ENCODE peak calls at places on chromosome 3, in six cellular contexts. One of them, this sample, is unnamed. For H3K4me1, the result is how much of the 10 kb centered on the place peaks cover.

GRCh38 chr3:75327453-75327852 is 336.7 kb upstream of the FRG2C start:
- DNase-seq in lung: no peak
- DNase-seq in pancreas: no peak
- DNase-seq in heart left ventricle: no peak
- DNase-seq in PC-9: no peak
- DNase-seq in stomach: no peak
- DNase-seq in this sample: no peak

GRCh38 chr3:139518296-139518695 is 21.2 kb downstream of the RBP1 start:
- DNase-seq in lung: no peak
- DNase-seq in pancreas: no peak
- DNase-seq in heart left ventricle: no peak
- DNase-seq in PC-9: no peak
- DNase-seq in stomach: no peak
- DNase-seq in this sample: no peak

GRCh38 chr3:8607285-8608040 is 37.1 kb downstream of the SSUH2 start:
- DNase-seq in lung: peak
- DNase-seq in pancreas: no peak
- DNase-seq in heart left ventricle: peak
- DNase-seq in PC-9: peak
- DNase-seq in stomach: peak
- DNase-seq in this sample: peak

GRCh38 chr3:15478300-15478979 is 43.1 kb downstream of the COLQ start:
- DNase-seq in lung: no peak
- DNase-seq in pancreas: no peak
- DNase-seq in heart left ventricle: no peak
- DNase-seq in PC-9: no peak
- DNase-seq in stomach: no peak
- DNase-seq in this sample: no peak

GRCh38 chr3:149174901-149175300 is 45.5 kb downstream of the HPS3 start:
- DNase-seq in lung: no peak
- DNase-seq in pancreas: no peak
- DNase-seq in heart left ventricle: no peak
- DNase-seq in PC-9: no peak
- DNase-seq in stomach: no peak
- DNase-seq in this sample: no peak

GRCh38 chr3:182258538-182259177 is 534.6 kb upstream of the ATP11B start:
- DNase-seq in lung: no peak
- DNase-seq in pancreas: no peak
- DNase-seq in heart left ventricle: no peak
- DNase-seq in PC-9: peak
- DNase-seq in stomach: no peak
- DNase-seq in this sample: no peak

GRCh38 chr3:24151595-24151994 is 206.5 kb downstream of the NR1D2 start:
- DNase-seq in lung: no peak
- DNase-seq in pancreas: no peak
- DNase-seq in heart left ventricle: no peak
- DNase-seq in PC-9: no peak
- DNase-seq in stomach: no peak
- DNase-seq in this sample: no peak

GRCh38 chr3:161296814-161297213 is 74.5 kb downstream of the SPTSSB start:
- DNase-seq in lung: no peak
- DNase-seq in pancreas: no peak
- DNase-seq in heart left ventricle: no peak
- DNase-seq in PC-9: no peak
- DNase-seq in stomach: no peak
- DNase-seq in this sample: no peak

GRCh38 chr3:122576174-122576940 is 1.1 kb upstream of the PARP15 start:
- DNase-seq in lung: no peak
- DNase-seq in pancreas: no peak
- DNase-seq in heart left ventricle: no peak
- DNase-seq in PC-9: no peak
- DNase-seq in stomach: no peak
- DNase-seq in this sample: no peak

GRCh38 chr3:31840252-31840651 is 140.8 kb downstream of the OSBPL10 start:
- DNase-seq in lung: no peak
- DNase-seq in pancreas: no peak
- DNase-seq in heart left ventricle: no peak
- DNase-seq in PC-9: no peak
- DNase-seq in stomach: no peak
- DNase-seq in this sample: no peak

GRCh38 chr3:69531975-69532827 is 146.3 kb upstream of the FRMD4B start:
- DNase-seq in lung: no peak
- DNase-seq in pancreas: no peak
- DNase-seq in heart left ventricle: no peak
- DNase-seq in PC-9: no peak
- DNase-seq in stomach: no peak
- DNase-seq in this sample: no peak

GRCh38 chr3:12918231-12918630 is 76.9 kb upstream of the RPL32 start:
- DNase-seq in lung: no peak
- DNase-seq in pancreas: no peak
- DNase-seq in heart left ventricle: no peak
- DNase-seq in PC-9: no peak
- DNase-seq in stomach: no peak
- DNase-seq in this sample: no peak

GRCh38 chr3:46927718-46928073 is 48.8 kb downstream of the CCDC12 start:
- DNase-seq in lung: no peak
- DNase-seq in pancreas: no peak
- DNase-seq in heart left ventricle: no peak
- DNase-seq in PC-9: no peak
- DNase-seq in stomach: no peak
- DNase-seq in this sample: no peak
- H3K4me1 ChIP-seq in lung: under half
- H3K4me1 ChIP-seq in pancreas: under half
- H3K4me1 ChIP-seq in heart left ventricle: half or more
- H3K4me1 ChIP-seq in PC-9: under half
- H3K4me1 ChIP-seq in stomach: half or more
- H3K4me1 ChIP-seq in this sample: under half

GRCh38 chr3:84943379-84943778 is 15.4 kb upstream of the CADM2 start:
- DNase-seq in lung: no peak
- DNase-seq in pancreas: no peak
- DNase-seq in heart left ventricle: no peak
- DNase-seq in PC-9: no peak
- DNase-seq in stomach: no peak
- DNase-seq in this sample: no peak
- TF ChIP-seq CTCF in lung: no peak
- TF ChIP-seq CTCF in pancreas: no peak
- TF ChIP-seq CTCF in heart left ventricle: no peak
- TF ChIP-seq CTCF in PC-9: peak
- TF ChIP-seq CTCF in stomach: no peak
- TF ChIP-seq CTCF in this sample: no peak

GRCh38 chr3:151501905-151502615 is 41.2 kb upstream of the IGSF10 start:
- DNase-seq in lung: no peak
- DNase-seq in pancreas: no peak
- DNase-seq in heart left ventricle: no peak
- DNase-seq in PC-9: no peak
- DNase-seq in stomach: no peak
- DNase-seq in this sample: no peak
- H3K4me3 ChIP-seq in lung: no peak
- H3K4me3 ChIP-seq in pancreas: no peak
- H3K4me3 ChIP-seq in heart left ventricle: no peak
- H3K4me3 ChIP-seq in PC-9: no peak
- H3K4me3 ChIP-seq in stomach: no peak
- H3K4me3 ChIP-seq in this sample: no peak

GRCh38 chr3:197796087-197796486 is 5.0 kb downstream of the LRCH3 start:
- DNase-seq in lung: no peak
- DNase-seq in pancreas: no peak
- DNase-seq in heart left ventricle: no peak
- DNase-seq in PC-9: no peak
- DNase-seq in stomach: no peak
- DNase-seq in this sample: no peak
- H3K4me1 ChIP-seq in lung: under half
- H3K4me1 ChIP-seq in pancreas: under half
- H3K4me1 ChIP-seq in heart left ventricle: under half
- H3K4me1 ChIP-seq in PC-9: under half
- H3K4me1 ChIP-seq in stomach: under half
- H3K4me1 ChIP-seq in this sample: under half

GRCh38 chr3:29565236-29565635 is 284.4 kb downstream of the RBMS3 start:
- DNase-seq in lung: no peak
- DNase-seq in pancreas: no peak
- DNase-seq in heart left ventricle: no peak
- DNase-seq in PC-9: no peak
- DNase-seq in stomach: no peak
- DNase-seq in this sample: no peak

GRCh38 chr3:29557186-29557585 is 276.3 kb downstream of the RBMS3 start:
- DNase-seq in lung: no peak
- DNase-seq in pancreas: no peak
- DNase-seq in heart left ventricle: no peak
- DNase-seq in PC-9: no peak
- DNase-seq in stomach: no peak
- DNase-seq in this sample: no peak

GRCh38 chr3:29560031-29560430 is 279.2 kb downstream of the RBMS3 start:
- DNase-seq in lung: no peak
- DNase-seq in pancreas: no peak
- DNase-seq in heart left ventricle: no peak
- DNase-seq in PC-9: no peak
- DNase-seq in stomach: no peak
- DNase-seq in this sample: no peak

GRCh38 chr3:29557825-29558224 is 277.0 kb downstream of the RBMS3 start:
- DNase-seq in lung: no peak
- DNase-seq in pancreas: no peak
- DNase-seq in heart left ventricle: no peak
- DNase-seq in PC-9: no peak
- DNase-seq in stomach: no peak
- DNase-seq in this sample: no peak

DNA sequence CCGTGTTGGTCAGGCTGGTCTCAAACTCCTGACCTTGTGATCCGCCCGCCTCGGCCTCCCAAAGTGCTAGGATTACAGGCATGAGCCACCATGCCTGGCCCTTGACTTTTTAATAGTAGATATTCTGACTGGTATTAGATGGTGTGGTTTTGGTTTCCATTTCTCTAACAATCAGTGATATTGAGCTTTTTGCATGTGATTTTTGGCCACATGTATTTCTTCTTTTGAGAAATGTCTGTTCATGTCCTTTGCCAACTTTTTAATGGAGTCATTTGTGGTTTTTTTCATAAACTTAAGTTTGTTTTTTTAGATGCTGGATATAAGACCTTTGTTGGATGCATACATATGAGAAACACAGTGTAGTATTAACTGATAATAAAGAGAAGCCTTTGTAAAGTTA is 280.8 kb downstream of the RBMS3 start:
- DNase-seq in lung: no peak
- DNase-seq in pancreas: no peak
- DNase-seq in heart left ventricle: no peak
- DNase-seq in PC-9: no peak
- DNase-seq in stomach: no peak
- DNase-seq in this sample: no peak
- TF ChIP-seq CTCF in lung: no peak
- TF ChIP-seq CTCF in pancreas: no peak
- TF ChIP-seq CTCF in heart left ventricle: no peak
- TF ChIP-seq CTCF in PC-9: no peak
- TF ChIP-seq CTCF in stomach: no peak
- TF ChIP-seq CTCF in this sample: no peak

DNA sequence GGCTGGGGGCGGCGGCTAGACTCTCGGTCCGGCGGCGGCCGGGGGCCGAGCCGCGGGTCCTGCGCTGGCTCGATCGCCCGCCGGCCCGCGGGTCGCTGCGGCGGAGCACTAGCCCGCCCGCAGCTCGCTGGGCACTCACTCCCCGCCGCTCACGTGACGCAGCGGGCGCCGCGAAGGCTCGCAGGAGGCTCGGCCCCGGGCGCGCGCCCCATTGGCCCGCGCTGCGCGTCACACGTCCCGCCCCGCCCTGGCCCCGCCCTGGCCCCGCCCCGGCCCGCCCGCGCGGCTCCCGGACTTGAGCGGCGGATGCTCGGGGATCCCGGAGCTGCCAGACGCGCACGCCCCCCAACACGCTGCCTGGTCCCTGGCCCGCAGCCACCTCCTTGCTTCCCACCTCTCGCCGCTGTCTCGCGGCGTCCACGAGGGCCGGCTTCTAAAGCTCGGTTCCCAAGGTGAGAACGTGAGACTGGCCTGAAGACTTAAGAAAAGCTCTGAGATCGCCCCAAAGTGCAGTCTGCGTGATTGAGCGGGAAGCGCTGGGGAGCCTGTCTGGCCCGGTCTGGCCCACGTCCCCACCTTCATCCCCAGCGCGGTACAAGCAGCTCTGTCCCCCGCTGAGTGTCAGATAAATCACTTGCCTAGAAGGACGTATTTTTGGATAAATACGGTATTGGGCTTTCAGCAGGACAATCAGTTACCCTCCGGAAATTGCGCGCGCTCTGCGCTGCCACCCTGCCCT is at the start of gene KLF15:
- DNase-seq in lung: peak
- DNase-seq in pancreas: peak
- DNase-seq in heart left ventricle: peak
- DNase-seq in PC-9: peak
- DNase-seq in stomach: peak
- DNase-seq in this sample: peak
- H3K4me3 ChIP-seq in lung: peak
- H3K4me3 ChIP-seq in pancreas: peak
- H3K4me3 ChIP-seq in heart left ventricle: peak
- H3K4me3 ChIP-seq in PC-9: peak
- H3K4me3 ChIP-seq in stomach: peak
- H3K4me3 ChIP-seq in this sample: peak